ENCODE peak calls at places on chromosome 14, in five cellular contexts. W is NCI-H510A treated with DMSO at 0.1 percent for 48 hours, C is Ammon's horn, A is choroid plexus epithelial cell, V is hypothalamus. H is an unnamed sample.

GRCh38 chr14:36915089-36915488 is 253.4 kb downstream of the PAX9 start:
- DNase-seq in A (no peak), C (no peak), W (no peak), V (no peak), H (no peak)

GRCh38 chr14:67879026-67879425 is 59.4 kb downstream of the RAD51B start:
- DNase-seq in C (no peak), V (no peak), W (no peak), A (no peak), H (no peak)

GRCh38 chr14:40164083-40164482 is 731.9 kb upstream of the FBXO33 start:
- DNase-seq in A (no peak), W (no peak), C (no peak), V (no peak), H (no peak)

GRCh38 chr14:99202516-99202915 is 69.5 kb downstream of the BCL11B start:
- DNase-seq in C (no peak), A (no peak), W (no peak), V (no peak), H (no peak)

GRCh38 chr14:105273062-105273461 is 24.7 kb downstream of the BTBD6 start:
- DNase-seq in V (no peak), A (no peak), W (peak), C (no peak), H (no peak)

GRCh38 chr14:55031190-55031589 is 4.2 kb downstream of the SOCS4 start:
- DNase-seq in A (no peak), W (no peak), C (no peak), V (no peak), H (no peak)

GRCh38 chr14:94079891-94080605 is 954 bp downstream of the DDX24 start:
- DNase-seq in C (no peak), A (peak), W (no peak), V (no peak), H (no peak)

GRCh38 chr14:85060116-85060515 is 469.8 kb upstream of the FLRT2 start:
- DNase-seq in A (peak), C (no peak), V (no peak), W (no peak), H (no peak)

GRCh38 chr14:23168246-23168645 is 15.2 kb downstream of the SLC7A8 start:
- DNase-seq in V (no peak), C (no peak), A (no peak), W (no peak), H (no peak)

GRCh38 chr14:74595006-74595735 is 16.9 kb downstream of the LTBP2 start:
- DNase-seq in W (no peak), V (no peak), C (no peak), A (peak), H (no peak)

GRCh38 chr14:79298373-79298772 is 912.9 kb downstream of the DIO2 start:
- DNase-seq in A (no peak), V (no peak), W (no peak), C (no peak), H (no peak)

GRCh38 chr14:104822821-104823615 is 22.1 kb downstream of the ZBTB42 start:
- DNase-seq in A (no peak), W (no peak), V (no peak), C (no peak), H (no peak)

GRCh38 chr14:102540310-102541028 is 30.9 kb upstream of the ANKRD9 start:
- DNase-seq in C (no peak), A (peak), V (no peak), W (peak), H (no peak)

GRCh38 chr14:26414933-26415332 is 182.9 kb downstream of the NOVA1 start:
- DNase-seq in C (no peak), V (no peak), W (no peak), A (no peak), H (no peak)

GRCh38 chr14:44962573-44963528 is 861 bp downstream of the TOGARAM1 start:
- DNase-seq in A (peak), C (peak), V (peak), W (no peak), H (no peak)

GRCh38 chr14:23183479-23183878 is at the start of gene SLC7A8:
- DNase-seq in V (peak), W (peak), A (no peak), C (peak), H (peak)

GRCh38 chr14:68792022-68792829 is 641 bp downstream of the ZFP36L1 start:
- DNase-seq in W (no peak), C (no peak), V (no peak), A (no peak), H (no peak)

GRCh38 chr14:68538641-68539040 is 254.2 kb downstream of the ZFP36L1 start:
- DNase-seq in V (no peak), A (no peak), C (no peak), W (no peak), H (no peak)

GRCh38 chr14:90418053-90418452 is 21.2 kb downstream of the CALM1 start:
- DNase-seq in W (no peak), C (no peak), A (no peak), V (no peak), H (no peak)

GRCh38 chr14:69107407-69108003 is 45.4 kb downstream of the DCAF5 start:
- DNase-seq in A (peak), W (peak), V (no peak), C (peak), H (no peak)